ENCODE peak calls at places on chromosomes 2 and 18, in five cellular contexts. J is progenitor cell of endocrine pancreas; F is naive thymus-derived CD4-positive, alpha-beta T cell; B is cardiac fibroblast; M is EH. O is an unnamed sample.
A peak's percentile ranks its signal among the peaks of the same experiment; 100 is the strongest.

GRCh38 chr2:25444608-25445270 is 103.0 kb upstream of the DNMT3A start:
- DNase-seq in J (no peak), F (no peak), B (no peak), M (no peak), O (no peak)

GRCh38 chr2:96415684-96416083 is 80.1 kb downstream of the NCAPH start:
- DNase-seq in J (no peak), F (no peak), B (no peak), M (no peak), O (no peak)

GRCh38 chr2:231380307-231380706 is 15.2 kb upstream of the B3GNT7 start:
- DNase-seq in J (no peak), F (no peak), B (no peak), M (no peak), O (no peak)

GRCh38 chr2:144325086-144325485 is 194.8 kb downstream of the ZEB2 start:
- DNase-seq in J (no peak), F (no peak), B (no peak), M (peak; percentile 11), O (no peak)

GRCh38 chr2:40160730-40161129 is 291.2 kb downstream of the SLC8A1 start:
- DNase-seq in J (no peak), F (no peak), B (no peak), M (no peak), O (no peak)

GRCh38 chr2:165699931-165700330 is 94.1 kb downstream of the GALNT3 start:
- DNase-seq in J (no peak), F (no peak), B (no peak), M (no peak), O (no peak)

GRCh38 chr2:195382186-195382585 is 274.8 kb upstream of the SLC39A10 start:
- DNase-seq in J (no peak), F (peak; percentile 63), B (no peak), M (no peak), O (no peak)

GRCh38 chr2:230861564-230862255 is 3.0 kb upstream of the ITM2C start:
- DNase-seq in J (no peak), F (no peak), B (no peak), M (no peak), O (no peak)

GRCh38 chr18:80033181-80034067 is 810 bp upstream of the RBFA start:
- DNase-seq in J (no peak), F (peak; percentile 87), B (peak; percentile 46), M (no peak), O (peak; percentile 35)

GRCh38 chr2:240959214-240959940 is 39.0 kb upstream of the SNED1 start:
- DNase-seq in J (peak; percentile 9), F (no peak), B (no peak), M (no peak), O (no peak)

GRCh38 chr2:289362-290089 is 1.6 kb upstream of the ALKAL2 start:
- DNase-seq in J (no peak), F (no peak), B (no peak), M (no peak), O (no peak)

GRCh38 chr2:48107326-48107925 is 201.1 kb upstream of the FBXO11 start:
- DNase-seq in J (no peak), F (no peak), B (peak; percentile 85), M (peak; percentile 94), O (no peak)

GRCh38 chr18:62987035-62987830 is 271.9 kb downstream of the PHLPP1 start:
- DNase-seq in J (no peak), F (no peak), B (no peak), M (no peak), O (no peak)

GRCh38 chr2:53353372-53354111 is 414.1 kb upstream of the CHAC2 start:
- DNase-seq in J (no peak), F (no peak), B (peak; percentile 64), M (no peak), O (no peak)

GRCh38 chr2:223078482-223078881 is 26.5 kb downstream of the KCNE4 start:
- DNase-seq in J (no peak), F (no peak), B (no peak), M (no peak), O (no peak)

GRCh38 chr18:8721716-8722115 is 16.4 kb downstream of the MTCL1 start:
- DNase-seq in J (no peak), F (no peak), B (peak; percentile 68), M (peak; percentile 75), O (no peak)

GRCh38 chr18:55452123-55452611 is 135.8 kb downstream of the TCF4 start:
- DNase-seq in J (no peak), F (no peak), B (peak; percentile 43), M (no peak), O (no peak)

GRCh38 chr2:102063360-102063947 is 71.7 kb downstream of the IL1R2 start:
- DNase-seq in J (no peak), F (no peak), B (peak; percentile 76), M (peak; percentile 88), O (no peak)

GRCh38 chr2:171160119-171160629 is 519 bp downstream of the TLK1 start:
- DNase-seq in J (peak; percentile 63), F (peak; percentile 71), B (peak; percentile 68), M (peak; percentile 72), O (peak; percentile 33)

GRCh38 chr2:110773470-110773921 is 41.1 kb downstream of the ACOXL start:
- DNase-seq in J (no peak), F (no peak), B (no peak), M (no peak), O (no peak)

GRCh38 chr18:44638811-44639210 is 41.9 kb upstream of the SETBP1 start:
- DNase-seq in J (no peak), F (no peak), B (no peak), M (no peak), O (no peak)

GRCh38 chr2:223815186-223815883 is 22.0 kb downstream of the AP1S3 start:
- DNase-seq in J (no peak), F (no peak), B (peak; percentile 95), M (peak; percentile 95), O (no peak)

GRCh38 chr2:163737169-163737439 is 1.3 kb upstream of the FIGN start:
- DNase-seq in J (no peak), F (no peak), B (no peak), M (no peak), O (no peak)